ENCODE peak calls at places on chromosome 3, in five cellular contexts. One of them, this sample, is unnamed.

GRCh38 chr3:35678552-35679220 is 39.4 kb downstream of the ARPP21 start:
- DNase-seq in Peyer's patch: no peak
- DNase-seq in psoas muscle: no peak
- DNase-seq in keratinocyte: no peak
- DNase-seq in hepatocyte: no peak
- DNase-seq in this sample: no peak

GRCh38 chr3:172317984-172318383 is 130.3 kb downstream of the GHSR start:
- DNase-seq in psoas muscle: peak; percentile 53
- DNase-seq in Peyer's patch: no peak
- DNase-seq in keratinocyte: peak; percentile 13
- DNase-seq in hepatocyte: no peak
- DNase-seq in this sample: peak; percentile 59

GRCh38 chr3:34725774-34726173 is 913.6 kb upstream of the ARPP21 start:
- DNase-seq in psoas muscle: no peak
- DNase-seq in hepatocyte: no peak
- DNase-seq in keratinocyte: no peak
- DNase-seq in Peyer's patch: no peak
- DNase-seq in this sample: no peak

GRCh38 chr3:67737911-67738865 is 83.8 kb upstream of the SUCLG2 start:
- DNase-seq in keratinocyte: no peak
- DNase-seq in Peyer's patch: no peak
- DNase-seq in psoas muscle: no peak
- DNase-seq in hepatocyte: no peak
- DNase-seq in this sample: peak; percentile 4

GRCh38 chr3:107767897-107768605 is 245.3 kb downstream of the BBX start:
- DNase-seq in keratinocyte: no peak
- DNase-seq in hepatocyte: no peak
- DNase-seq in psoas muscle: no peak
- DNase-seq in Peyer's patch: no peak
- DNase-seq in this sample: no peak

GRCh38 chr3:117699058-117699457 is 989.5 kb downstream of the TUSC7 start:
- DNase-seq in keratinocyte: no peak
- DNase-seq in hepatocyte: no peak
- DNase-seq in Peyer's patch: no peak
- DNase-seq in psoas muscle: no peak
- DNase-seq in this sample: no peak

GRCh38 chr3:48248095-48248863 is 7.4 kb downstream of the ZNF589 start:
- DNase-seq in keratinocyte: no peak
- DNase-seq in hepatocyte: no peak
- DNase-seq in psoas muscle: no peak
- DNase-seq in Peyer's patch: no peak
- DNase-seq in this sample: no peak

GRCh38 chr3:13309004-13309403 is 111.1 kb downstream of the NUP210 start:
- DNase-seq in keratinocyte: no peak
- DNase-seq in Peyer's patch: peak; percentile 16
- DNase-seq in psoas muscle: no peak
- DNase-seq in hepatocyte: no peak
- DNase-seq in this sample: no peak

GRCh38 chr3:197354195-197355059 is 56.0 kb upstream of the DLG1 start:
- DNase-seq in Peyer's patch: no peak
- DNase-seq in psoas muscle: peak; percentile 69
- DNase-seq in keratinocyte: no peak
- DNase-seq in hepatocyte: peak; percentile 68
- DNase-seq in this sample: no peak

GRCh38 chr3:120435621-120436020 is 15.2 kb downstream of the FSTL1 start:
- DNase-seq in Peyer's patch: no peak
- DNase-seq in psoas muscle: no peak
- DNase-seq in keratinocyte: peak; percentile 25
- DNase-seq in hepatocyte: peak; percentile 16
- DNase-seq in this sample: no peak

GRCh38 chr3:5339967-5340535 is 152.5 kb downstream of the EDEM1 start:
- DNase-seq in hepatocyte: peak; percentile 43
- DNase-seq in psoas muscle: no peak
- DNase-seq in Peyer's patch: peak; percentile 51
- DNase-seq in keratinocyte: no peak
- DNase-seq in this sample: peak; percentile 81

GRCh38 chr3:18580268-18580667 is 155.1 kb upstream of the SATB1 start:
- DNase-seq in Peyer's patch: no peak
- DNase-seq in hepatocyte: peak; percentile 55
- DNase-seq in psoas muscle: no peak
- DNase-seq in keratinocyte: no peak
- DNase-seq in this sample: peak; percentile 86

GRCh38 chr3:71940523-71940922 is 155.6 kb upstream of the PROK2 start:
- DNase-seq in keratinocyte: no peak
- DNase-seq in psoas muscle: no peak
- DNase-seq in hepatocyte: no peak
- DNase-seq in Peyer's patch: no peak
- DNase-seq in this sample: no peak

GRCh38 chr3:66413151-66413751 is 87.6 kb downstream of the LRIG1 start:
- DNase-seq in hepatocyte: no peak
- DNase-seq in psoas muscle: no peak
- DNase-seq in keratinocyte: no peak
- DNase-seq in Peyer's patch: no peak
- DNase-seq in this sample: no peak

GRCh38 chr3:195258449-195259145 is 12.4 kb downstream of the XXYLT1 start:
- DNase-seq in hepatocyte: no peak
- DNase-seq in keratinocyte: no peak
- DNase-seq in Peyer's patch: no peak
- DNase-seq in psoas muscle: no peak
- DNase-seq in this sample: no peak

GRCh38 chr3:48560648-48561018 is 2.9 kb downstream of the UCN2 start:
- DNase-seq in psoas muscle: peak; percentile 36
- DNase-seq in keratinocyte: no peak
- DNase-seq in hepatocyte: no peak
- DNase-seq in Peyer's patch: no peak
- DNase-seq in this sample: no peak

DNA sequence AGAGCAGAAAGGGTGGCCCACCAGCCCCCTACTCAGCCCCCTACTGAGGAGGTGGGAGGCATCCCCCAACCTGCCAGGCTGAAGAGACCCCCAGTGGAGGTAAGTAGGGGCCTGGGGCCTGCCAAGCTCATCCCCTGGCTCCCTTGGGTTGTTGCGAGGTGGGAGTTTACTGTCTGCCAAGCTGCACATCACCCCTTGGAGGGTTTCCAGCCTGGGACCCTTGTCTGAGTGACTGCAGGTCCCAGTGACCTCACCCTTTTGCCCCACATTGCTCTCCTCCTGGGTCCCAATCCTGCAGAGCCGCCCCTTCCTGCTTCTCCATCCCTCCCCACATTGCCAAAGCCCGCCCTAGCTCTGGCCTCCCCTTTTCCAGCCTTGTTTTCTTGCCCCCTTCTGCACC is 1.0 kb upstream of the ALS2CL start:
- DNase-seq in Peyer's patch: no peak
- DNase-seq in keratinocyte: no peak
- DNase-seq in hepatocyte: no peak
- DNase-seq in psoas muscle: no peak
- DNase-seq in this sample: no peak
- H3K4me1 ChIP-seq in Peyer's patch: peaks cover 27% of the 10 kb centered on the region
- H3K4me1 ChIP-seq in keratinocyte: peaks cover 41% of the 10 kb centered on the region
- H3K4me1 ChIP-seq in hepatocyte: peaks cover 12% of the 10 kb centered on the region
- H3K4me1 ChIP-seq in psoas muscle: peaks cover 69% of the 10 kb centered on the region
- H3K4me1 ChIP-seq in this sample: peaks cover 2% of the 10 kb centered on the region

DNA sequence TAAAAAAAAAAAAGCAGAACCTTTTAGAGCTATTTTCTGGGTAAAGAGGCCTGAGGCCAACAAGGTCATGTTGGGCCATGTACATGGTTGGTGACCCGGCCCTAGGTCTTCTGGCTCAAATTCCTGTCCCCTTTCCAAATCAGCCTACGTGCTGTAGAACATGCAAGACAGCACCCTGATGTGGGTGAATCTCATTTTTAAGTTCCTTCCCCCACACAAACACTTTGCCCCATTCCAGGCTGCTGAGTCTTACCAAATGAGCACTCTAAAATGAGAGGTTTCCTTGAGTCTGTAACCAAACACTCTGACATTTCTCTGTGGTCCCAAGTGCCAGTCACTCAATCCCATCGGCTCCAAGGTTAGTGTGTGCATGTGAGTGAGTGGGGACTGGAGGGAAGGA is 9.4 kb downstream of the BCL6 start:
- DNase-seq in Peyer's patch: no peak
- DNase-seq in hepatocyte: no peak
- DNase-seq in psoas muscle: no peak
- DNase-seq in keratinocyte: no peak
- DNase-seq in this sample: no peak
- H3K27ac ChIP-seq in Peyer's patch: peak overlapping the region; percentile 16
- H3K27ac ChIP-seq in hepatocyte: peak overlapping the region; percentile 13
- H3K27ac ChIP-seq in psoas muscle: peak overlapping the region; percentile 100
- H3K27ac ChIP-seq in keratinocyte: no peak overlapping the region
- H3K27ac ChIP-seq in this sample: peak overlapping the region; percentile 6

GRCh38 chr3:129878355-129878754 is 15.2 kb downstream of the TMCC1 start:
- DNase-seq in psoas muscle: no peak
- DNase-seq in hepatocyte: no peak
- DNase-seq in Peyer's patch: no peak
- DNase-seq in keratinocyte: no peak
- DNase-seq in this sample: no peak
- H3K4me3 ChIP-seq in psoas muscle: no peak overlapping the region
- H3K4me3 ChIP-seq in hepatocyte: no peak overlapping the region
- H3K4me3 ChIP-seq in Peyer's patch: no peak overlapping the region
- H3K4me3 ChIP-seq in keratinocyte: no peak overlapping the region
- H3K4me3 ChIP-seq in this sample: no peak overlapping the region

GRCh38 chr3:55541456-55541855 is 54.4 kb upstream of the WNT5A start:
- DNase-seq in psoas muscle: no peak
- DNase-seq in keratinocyte: no peak
- DNase-seq in Peyer's patch: no peak
- DNase-seq in hepatocyte: no peak
- DNase-seq in this sample: no peak
- H3K4me1 ChIP-seq in psoas muscle: no peaks in the 10 kb centered on the region
- H3K4me1 ChIP-seq in keratinocyte: no peaks in the 10 kb centered on the region
- H3K4me1 ChIP-seq in Peyer's patch: no peaks in the 10 kb centered on the region
- H3K4me1 ChIP-seq in hepatocyte: no peaks in the 10 kb centered on the region
- H3K4me1 ChIP-seq in this sample: no peaks in the 10 kb centered on the region

GRCh38 chr3:16369247-16369646 is 104.2 kb downstream of the OXNAD1 start:
- DNase-seq in psoas muscle: no peak
- DNase-seq in keratinocyte: peak; percentile 80
- DNase-seq in hepatocyte: no peak
- DNase-seq in Peyer's patch: no peak
- DNase-seq in this sample: no peak
- H3K27ac ChIP-seq in psoas muscle: peak overlapping the region; percentile 85
- H3K27ac ChIP-seq in keratinocyte: peak overlapping the region; percentile 75
- H3K27ac ChIP-seq in hepatocyte: no peak overlapping the region
- H3K27ac ChIP-seq in Peyer's patch: no peak overlapping the region
- H3K27ac ChIP-seq in this sample: no peak overlapping the region

GRCh38 chr3:124829819-124830554 is 57.2 kb downstream of the ITGB5 start:
- DNase-seq in Peyer's patch: no peak
- DNase-seq in keratinocyte: no peak
- DNase-seq in psoas muscle: no peak
- DNase-seq in hepatocyte: no peak
- DNase-seq in this sample: no peak

GRCh38 chr3:124829175-124829818 is 57.9 kb downstream of the ITGB5 start:
- DNase-seq in Peyer's patch: no peak
- DNase-seq in psoas muscle: peak; percentile 37
- DNase-seq in hepatocyte: no peak
- DNase-seq in keratinocyte: no peak
- DNase-seq in this sample: no peak

GRCh38 chr3:124823648-124824047 is 63.5 kb downstream of the ITGB5 start:
- DNase-seq in psoas muscle: no peak
- DNase-seq in hepatocyte: no peak
- DNase-seq in Peyer's patch: no peak
- DNase-seq in keratinocyte: no peak
- DNase-seq in this sample: no peak

GRCh38 chr3:124824286-124824915 is 62.8 kb downstream of the ITGB5 start:
- DNase-seq in psoas muscle: no peak
- DNase-seq in keratinocyte: no peak
- DNase-seq in Peyer's patch: no peak
- DNase-seq in hepatocyte: no peak
- DNase-seq in this sample: no peak

DNA sequence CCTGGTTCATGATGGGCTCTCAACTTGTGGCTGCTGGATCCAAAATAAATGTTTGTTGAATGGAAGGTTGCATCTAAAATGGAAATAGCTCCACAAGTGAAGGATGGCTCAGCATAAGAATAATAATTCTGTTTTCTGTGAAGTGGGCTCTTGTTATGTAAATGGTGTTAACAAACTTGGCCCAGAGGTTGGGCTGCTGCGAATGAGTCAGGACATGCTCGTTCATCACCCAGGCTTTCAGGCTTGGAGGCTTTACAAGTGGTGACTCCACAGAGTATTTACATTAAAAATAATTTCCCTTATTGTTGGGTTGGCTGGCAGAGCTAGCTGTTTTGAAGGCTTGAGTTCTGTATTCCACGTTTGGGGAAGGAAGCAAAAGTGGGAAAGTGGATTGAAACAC is 60.5 kb downstream of the ITGB5 start:
- DNase-seq in hepatocyte: no peak
- DNase-seq in Peyer's patch: no peak
- DNase-seq in psoas muscle: no peak
- DNase-seq in keratinocyte: no peak
- DNase-seq in this sample: no peak
- H3K4me3 ChIP-seq in hepatocyte: no peak overlapping the region
- H3K4me3 ChIP-seq in Peyer's patch: no peak overlapping the region
- H3K4me3 ChIP-seq in psoas muscle: no peak overlapping the region
- H3K4me3 ChIP-seq in keratinocyte: no peak overlapping the region
- H3K4me3 ChIP-seq in this sample: no peak overlapping the region

DNA sequence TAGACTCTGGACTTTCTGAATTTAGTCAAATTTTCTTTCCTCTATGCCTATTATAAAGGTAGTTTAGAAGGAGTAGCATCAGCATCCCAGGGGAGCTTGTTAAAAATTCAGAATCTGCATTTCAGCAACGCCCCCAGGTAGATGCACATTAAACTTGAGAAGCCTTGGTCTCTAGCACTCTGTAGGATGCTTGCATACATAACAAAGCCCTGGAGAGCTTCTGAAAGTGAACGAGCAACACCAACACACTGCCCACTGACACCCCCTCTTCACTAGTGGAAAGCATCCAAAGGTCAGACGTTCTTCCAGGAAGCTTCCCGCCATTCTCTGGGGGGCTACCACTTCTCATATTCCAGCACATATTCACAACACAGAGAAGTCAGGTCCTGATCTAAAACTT is 6.5 kb downstream of the PRICKLE2 start:
- DNase-seq in keratinocyte: no peak
- DNase-seq in Peyer's patch: no peak
- DNase-seq in psoas muscle: no peak
- DNase-seq in hepatocyte: no peak
- DNase-seq in this sample: no peak
- H3K4me1 ChIP-seq in keratinocyte: peaks cover 30% of the 10 kb centered on the region
- H3K4me1 ChIP-seq in Peyer's patch: no peaks in the 10 kb centered on the region
- H3K4me1 ChIP-seq in psoas muscle: peaks cover 3% of the 10 kb centered on the region
- H3K4me1 ChIP-seq in hepatocyte: peaks cover 32% of the 10 kb centered on the region
- H3K4me1 ChIP-seq in this sample: peaks cover 3% of the 10 kb centered on the region

DNA sequence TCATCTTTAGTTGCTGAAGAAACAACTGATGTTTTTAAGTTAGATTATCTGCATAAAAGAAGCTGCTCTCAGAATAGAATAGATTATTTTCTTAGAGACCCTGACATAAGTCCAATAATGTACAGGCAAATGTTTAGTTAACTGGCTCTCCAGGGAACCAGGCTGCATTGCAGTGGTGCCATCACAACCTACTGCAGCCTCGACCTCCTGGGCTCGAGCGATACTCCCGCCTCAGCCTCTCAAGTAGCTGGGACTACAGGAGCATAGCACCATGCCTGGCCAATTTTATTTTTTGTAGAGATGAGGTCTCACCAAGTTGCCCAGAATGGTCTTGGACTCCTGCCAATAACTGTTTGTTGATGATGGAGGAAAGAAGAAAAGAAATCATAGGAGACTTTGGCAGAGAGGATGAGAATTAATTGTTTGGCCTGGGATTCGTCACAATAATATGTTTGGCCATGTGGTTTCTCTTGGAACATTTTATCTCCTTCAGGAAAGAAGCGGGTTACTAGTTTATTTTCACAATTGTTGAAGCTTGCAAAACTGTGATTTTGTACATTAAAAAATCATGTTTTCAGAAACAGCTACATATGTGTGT is 429.2 kb downstream of the CADM2 start:
- DNase-seq in psoas muscle: no peak
- DNase-seq in keratinocyte: no peak
- DNase-seq in Peyer's patch: no peak
- DNase-seq in hepatocyte: no peak
- DNase-seq in this sample: no peak
- H3K27ac ChIP-seq in psoas muscle: no peak overlapping the region
- H3K27ac ChIP-seq in keratinocyte: no peak overlapping the region
- H3K27ac ChIP-seq in Peyer's patch: no peak overlapping the region
- H3K27ac ChIP-seq in hepatocyte: no peak overlapping the region
- H3K27ac ChIP-seq in this sample: no peak overlapping the region

This sample was measured in small intestine.